ENCODE peak calls at places on chromosomes 5 and 9, in five cellular contexts. V, D, X, R and I are unnamed samples.
A peak's percentile ranks its signal among the peaks of the same experiment; 100 is the strongest.

GRCh38 chr9:88660611-88661010 is 125.6 kb downstream of the NXNL2 start:
- DNase-seq in D (peak; percentile 33), X (peak; percentile 61), R (no peak), V (no peak), I (peak; percentile 57)

GRCh38 chr9:88925471-88925870 is 65.8 kb upstream of the S1PR3 start:
- DNase-seq in V (no peak), D (peak; percentile 33), R (no peak), X (peak; percentile 64), I (no peak)

GRCh38 chr9:80775515-80775914 is 913.8 kb downstream of the TLE1 start:
- DNase-seq in V (peak; percentile 22), X (peak; percentile 2), R (no peak), D (no peak), I (peak; percentile 69)

GRCh38 chr9:2321523-2322148 is 300.0 kb upstream of the VLDLR start:
- DNase-seq in D (no peak), X (no peak), R (no peak), V (no peak), I (no peak)

GRCh38 chr9:115008536-115008935 is 78.1 kb upstream of the TNFSF8 start:
- DNase-seq in R (no peak), X (peak; percentile 95), V (peak; percentile 95), D (peak; percentile 87), I (peak; percentile 86)

GRCh38 chr5:122805481-122805880 is 30.6 kb downstream of the SNX2 start:
- DNase-seq in R (no peak), X (peak; percentile 70), D (peak; percentile 53), V (peak; percentile 8), I (peak; percentile 34)

GRCh38 chr9:104494808-104495207 is 9.3 kb upstream of the OR13F1 start:
- DNase-seq in X (peak; percentile 11), R (no peak), V (no peak), D (no peak), I (no peak)

GRCh38 chr9:107890921-107891465 is 401.4 kb upstream of the KLF4 start:
- DNase-seq in D (no peak), X (peak; percentile 47), R (no peak), V (peak; percentile 22), I (no peak)

GRCh38 chr5:155767480-155767879 is 559.5 kb upstream of the SGCD start:
- DNase-seq in R (no peak), V (no peak), X (no peak), D (peak; percentile 26), I (no peak)

GRCh38 chr5:100800552-100800951 is 102.5 kb downstream of the ST8SIA4 start:
- DNase-seq in R (no peak), D (no peak), X (no peak), V (peak; percentile 8), I (no peak)

GRCh38 chr5:175517824-175518450 is 39.6 kb downstream of the SFXN1 start:
- DNase-seq in R (no peak), X (peak; percentile 71), V (peak; percentile 96), D (peak; percentile 18), I (peak; percentile 86)

GRCh38 chr5:84086517-84086916 is 298.2 kb downstream of the EDIL3 start:
- DNase-seq in D (no peak), R (no peak), X (no peak), V (no peak), I (no peak)

GRCh38 chr5:93421498-93421897 is 159.5 kb downstream of the NR2F1-AS1 start:
- DNase-seq in D (no peak), R (no peak), V (no peak), X (no peak), I (no peak)
- H3K4me3 ChIP-seq in D (no peak overlapping the region), R (no peak overlapping the region), V (no peak overlapping the region), X (no peak overlapping the region), I (no peak overlapping the region)

GRCh38 chr9:136686794-136687711 is at the start of gene AGPAT2:
- DNase-seq in V (peak; percentile 22), X (no peak), D (peak; percentile 47), R (peak; percentile 94), I (peak; percentile 60)
- TF ChIP-seq CTCF in V (no peak), X (no peak), D (no peak), R (no peak), I (no peak)

GRCh38 chr9:124354364-124355031 is 60.7 kb downstream of the PSMB7 start:
- DNase-seq in X (no peak), D (no peak), R (no peak), V (no peak), I (no peak)
- H3K4me3 ChIP-seq in X (no peak overlapping the region), D (no peak overlapping the region), R (no peak overlapping the region), V (no peak overlapping the region), I (no peak overlapping the region)

GRCh38 chr5:42949348-42950090 is 90.6 kb downstream of the ANXA2R start:
- DNase-seq in R (peak; percentile 77), V (peak; percentile 81), X (peak; percentile 55), D (peak; percentile 82), I (peak; percentile 86)
- TF ChIP-seq CTCF in R (peak; percentile 47), V (peak; percentile 51), X (peak; percentile 21), D (peak; percentile 63), I (peak; percentile 62)

DNA sequence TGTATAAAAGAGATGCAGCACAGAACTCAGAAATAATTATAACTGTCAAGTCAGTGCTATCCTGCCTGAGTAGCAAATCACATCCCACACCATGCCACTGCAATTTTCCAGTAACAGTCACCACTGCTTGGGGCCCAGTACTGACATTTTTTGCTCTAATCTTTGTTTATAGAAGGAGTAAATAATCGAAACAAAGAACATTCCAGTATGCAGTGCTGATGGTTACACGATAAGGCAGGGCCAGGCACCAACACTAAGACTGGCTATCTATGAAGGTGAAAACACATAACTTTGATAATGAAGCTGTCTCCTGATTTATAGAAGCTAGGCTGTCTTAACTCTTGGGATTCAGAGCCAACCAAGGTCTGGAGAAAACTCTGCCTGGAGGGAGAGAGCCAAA is 365.3 kb downstream of the BNC2 start:
- DNase-seq in D (peak; percentile 50), X (peak; percentile 15), R (no peak), V (peak; percentile 87), I (peak; percentile 82)
- H3K4me3 ChIP-seq in D (no peak overlapping the region), X (no peak overlapping the region), R (no peak overlapping the region), V (no peak overlapping the region), I (no peak overlapping the region)

GRCh38 chr5:108345541-108346171 is 36.2 kb downstream of the FBXL17 start:
- DNase-seq in D (peak; percentile 61), X (peak; percentile 62), V (peak; percentile 24), R (no peak), I (peak; percentile 56)
- TF ChIP-seq CTCF in D (peak; percentile 51), X (peak; percentile 41), V (peak; percentile 30), R (peak; percentile 48), I (peak; percentile 25)

GRCh38 chr5:174084691-174085154 is 39.2 kb downstream of the NSG2 start:
- DNase-seq in V (peak; percentile 13), X (no peak), R (no peak), D (peak; percentile 24), I (no peak)

GRCh38 chr5:174083041-174083827 is 37.7 kb downstream of the NSG2 start:
- DNase-seq in D (no peak), R (no peak), X (no peak), V (no peak), I (no peak)

GRCh38 chr5:174078416-174078815 is 32.9 kb downstream of the NSG2 start:
- DNase-seq in X (no peak), D (peak; percentile 28), R (no peak), V (no peak), I (peak; percentile 21)

GRCh38 chr5:174086751-174087150 is 41.2 kb downstream of the NSG2 start:
- DNase-seq in X (no peak), V (peak; percentile 81), D (peak; percentile 28), R (no peak), I (peak; percentile 25)

DNA sequence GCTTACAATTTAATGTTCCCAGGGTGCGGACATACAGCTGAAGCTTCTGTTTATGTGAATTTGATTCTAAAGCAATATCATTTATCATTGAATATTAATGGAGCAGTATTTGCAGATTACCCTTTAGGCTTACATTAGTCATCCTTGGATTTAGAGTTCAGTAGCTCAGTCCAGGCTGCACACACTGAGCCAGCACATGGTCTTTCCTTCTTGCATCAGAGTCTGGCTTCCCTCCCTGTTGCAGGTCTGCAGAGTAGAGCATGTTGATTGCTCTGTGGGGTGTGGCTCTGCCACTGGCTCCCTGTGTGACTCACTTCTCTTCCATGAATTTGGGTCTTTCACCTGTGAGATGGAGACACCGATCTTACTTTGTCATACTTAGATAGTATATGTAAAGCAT is 36.8 kb downstream of the NSG2 start:
- DNase-seq in V (peak; percentile 21), X (no peak), D (no peak), R (no peak), I (no peak)
- H3K4me3 ChIP-seq in V (no peak overlapping the region), X (no peak overlapping the region), D (no peak overlapping the region), R (no peak overlapping the region), I (no peak overlapping the region)

GRCh38 chr5:1004598-1005361 is 3.8 kb upstream of the NKD2 start:
- DNase-seq in V (no peak), X (peak; percentile 54), R (peak; percentile 87), D (peak; percentile 39), I (peak; percentile 75)
- TF ChIP-seq CTCF in V (no peak), X (peak; percentile 12), R (peak; percentile 51), D (peak; percentile 40), I (peak; percentile 49)